ENCODE peak calls at places on chromosomes 4 and X, in nine cellular contexts. B is astrocyte; A is HFF-Myc; W is GM06990; V is AG09309; M is ascending aorta; K is colonic mucosa; N is CD8-positive, alpha-beta T cell; R is fibroblast of the aortic adventitia. F is an unnamed sample.

GRCh38 chr4:12579172-12579571 is 905.0 kb downstream of the RAB28 start:
- DNase-seq in B (no peak), A (no peak), W (no peak), V (no peak), M (no peak), K (no peak), N (no peak), R (peak; percentile 82), F (no peak)

GRCh38 chrX:100924370-100924769 is 4.3 kb downstream of the XKRX start:
- DNase-seq in B (no peak), A (no peak), W (no peak), V (no peak), M (no peak), K (no peak), N (no peak), R (no peak), F (no peak)

GRCh38 chr4:86554641-86555040 is 39.5 kb upstream of the PTPN13 start:
- DNase-seq in B (no peak), A (no peak), W (no peak), V (no peak), M (no peak), K (no peak), N (no peak), R (peak; percentile 10), F (no peak)

GRCh38 chr4:82525287-82525898 is 36.4 kb downstream of the TMEM150C start:
- DNase-seq in B (no peak), A (no peak), W (no peak), V (no peak), M (no peak), K (no peak), N (no peak), R (no peak), F (no peak)

GRCh38 chrX:107442914-107443527 is 6.4 kb upstream of the FRMPD3 start:
- DNase-seq in B (no peak), A (no peak), W (no peak), V (no peak), M (no peak), K (peak; percentile 47), N (no peak), R (no peak), F (no peak)

GRCh38 chr4:83536649-83537352 is 893 bp downstream of the GPAT3 start:
- DNase-seq in B (no peak), A (no peak), W (no peak), V (no peak), M (no peak), K (no peak), N (no peak), R (peak; percentile 20), F (peak; percentile 16)

GRCh38 chrX:7711167-7711566 is 131.8 kb upstream of the VCX start:
- DNase-seq in B (no peak), A (no peak), W (no peak), V (no peak), M (no peak), K (no peak), N (no peak), R (no peak), F (no peak)

GRCh38 chr4:94298725-94299252 is 43.8 kb downstream of the HPGDS start:
- DNase-seq in B (no peak), A (no peak), W (no peak), V (no peak), M (no peak), K (no peak), N (no peak), R (no peak), F (no peak)

GRCh38 chr4:162115323-162115722 is 48.5 kb downstream of the FSTL5 start:
- DNase-seq in B (no peak), A (no peak), W (no peak), V (no peak), M (no peak), K (no peak), N (no peak), R (no peak), F (peak; percentile 5)

GRCh38 chr4:37762294-37763163 is 64.0 kb upstream of the PGM2 start:
- DNase-seq in B (no peak), A (no peak), W (no peak), V (no peak), M (no peak), K (no peak), N (no peak), R (peak; percentile 18), F (peak; percentile 77)

GRCh38 chr4:11119474-11119873 is 309.2 kb downstream of the HS3ST1 start:
- DNase-seq in B (no peak), A (no peak), W (no peak), V (no peak), M (no peak), K (no peak), N (no peak), R (no peak), F (no peak)

GRCh38 chrX:9141496-9141895 is 107.6 kb upstream of the FAM9B start:
- DNase-seq in B (peak; percentile 77), A (no peak), W (no peak), V (peak; percentile 38), M (no peak), K (no peak), N (no peak), R (peak; percentile 55), F (peak; percentile 88)

GRCh38 chr4:77201343-77201742 is 44.3 kb downstream of the CCNG2 start:
- DNase-seq in B (peak; percentile 21), A (no peak), W (no peak), V (no peak), M (no peak), K (no peak), N (no peak), R (no peak), F (no peak)

GRCh38 chrX:1222511-1223252 is 10.2 kb upstream of the CRLF2 start:
- DNase-seq in B (no peak), A (no peak), W (no peak), V (no peak), M (peak; percentile 30), K (no peak), N (no peak), R (no peak), F (peak; percentile 5)

GRCh38 chr4:75821966-75822365 is 80.3 kb downstream of the PPEF2 start:
- DNase-seq in B (peak; percentile 58), A (no peak), W (no peak), V (no peak), M (no peak), K (no peak), N (no peak), R (peak; percentile 35), F (peak; percentile 47)

GRCh38 chrX:23699636-23700194 is 32.4 kb downstream of the PRDX4 start:
- DNase-seq in B (no peak), A (no peak), W (no peak), V (no peak), M (peak; percentile 67), K (peak; percentile 19), N (no peak), R (peak; percentile 19), F (peak; percentile 2)

GRCh38 chrX:23692166-23692565 is 24.9 kb downstream of the PRDX4 start:
- DNase-seq in B (no peak), A (no peak), W (no peak), V (no peak), M (no peak), K (no peak), N (no peak), R (no peak), F (no peak)

DNA sequence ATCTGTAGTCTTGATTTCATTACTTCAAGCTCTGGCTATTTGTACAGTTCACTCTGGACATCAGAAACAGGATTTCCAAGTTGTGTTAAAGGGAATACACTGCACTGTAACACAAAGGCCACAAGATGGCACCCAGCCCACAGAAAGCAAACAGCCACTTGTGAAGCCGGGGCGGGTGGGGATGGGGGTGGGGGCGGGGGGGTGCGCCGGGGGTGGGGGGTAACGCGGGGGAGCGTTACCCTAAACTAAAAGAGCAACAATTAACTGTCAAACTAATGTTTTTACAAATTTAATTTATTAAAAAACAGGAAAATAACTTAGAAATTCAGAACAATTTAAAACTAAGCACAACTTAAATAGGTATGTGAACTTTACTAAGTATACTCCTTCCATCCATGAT is 27.3 kb downstream of the PRDX4 start:
- DNase-seq in B (peak; percentile 19), A (peak; percentile 12), W (no peak), V (no peak), M (no peak), K (peak; percentile 52), N (peak; percentile 8), R (peak; percentile 65), F (peak; percentile 63)
- TF ChIP-seq CTCF in B (peak; percentile 34), A (peak; percentile 42), W (peak; percentile 59), V (peak; percentile 67), M (peak; percentile 62), K (peak; percentile 33), N (peak; percentile 39), R (peak; percentile 68), F (peak; percentile 57)

GRCh38 chr4:53508446-53508845 is 82.8 kb downstream of the LNX1 start:
- DNase-seq in B (peak; percentile 86), A (no peak), W (no peak), V (peak; percentile 75), M (no peak), K (no peak), N (no peak), R (peak; percentile 79), F (peak; percentile 58)
- H3K4me3 ChIP-seq in B (peak overlapping the region; percentile 40), A (no peak overlapping the region), W (no peak overlapping the region), V (no peak overlapping the region), M (peak overlapping the region; percentile 53), K (no peak overlapping the region), N (no peak overlapping the region), R (no peak overlapping the region), F (no peak overlapping the region)

GRCh38 chr4:69026974-69027373 is 69.3 kb upstream of the UGT2B7 start:
- DNase-seq in B (no peak), A (no peak), W (no peak), V (no peak), M (no peak), K (no peak), N (no peak), R (no peak), F (no peak)

GRCh38 chr4:69025999-69026387 is 70.3 kb upstream of the UGT2B7 start:
- DNase-seq in B (no peak), A (no peak), W (no peak), V (no peak), M (no peak), K (no peak), N (no peak), R (no peak), F (no peak)

DNA sequence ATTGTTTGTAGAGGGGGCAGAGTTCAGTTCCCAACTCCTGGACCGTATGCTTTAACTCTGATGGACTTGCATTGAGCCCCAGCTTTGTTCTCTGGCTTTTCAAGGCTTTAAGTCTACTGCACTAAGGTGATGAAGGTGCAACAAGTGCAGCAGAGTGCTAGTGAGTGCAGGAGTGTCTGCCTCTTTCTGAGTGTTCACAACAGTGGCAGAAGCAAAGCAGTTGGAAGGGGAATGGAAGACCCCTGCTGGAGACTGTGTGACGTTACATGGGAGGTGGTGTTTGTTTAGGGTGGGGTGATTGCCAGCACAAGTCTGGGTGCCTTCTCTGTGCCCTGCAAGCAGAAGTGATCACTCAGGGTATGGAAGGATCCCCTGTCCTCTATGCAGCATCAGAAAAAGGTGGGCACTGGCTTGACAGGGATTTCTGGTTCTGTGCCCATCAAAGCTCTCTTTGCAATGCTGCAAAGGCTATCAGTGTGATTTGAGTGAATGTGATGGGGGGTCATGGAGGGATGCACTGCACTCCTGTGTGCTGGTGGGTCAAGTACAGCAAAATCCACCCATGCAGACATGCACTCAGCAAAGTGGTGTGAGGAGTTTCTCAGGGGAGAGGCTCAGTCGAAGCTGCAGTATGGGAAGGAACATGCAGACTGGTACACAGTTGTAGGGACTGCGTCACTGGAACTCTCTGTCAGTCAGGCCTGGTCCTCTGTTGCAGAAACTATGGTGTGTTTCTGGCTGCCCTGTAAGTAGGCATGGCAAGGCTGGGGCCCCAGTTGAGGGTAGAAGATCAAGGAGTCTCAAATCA is 70.9 kb upstream of the UGT2B7 start:
- DNase-seq in B (no peak), A (no peak), W (no peak), V (no peak), M (no peak), K (peak; percentile 37), N (no peak), R (no peak), F (peak; percentile 12)
- TF ChIP-seq CTCF in B (no peak), A (peak; percentile 16), W (peak; percentile 44), V (no peak), M (no peak), K (no peak), N (no peak), R (peak; percentile 38), F (peak; percentile 48)

GRCh38 chrX:22660756-22661155 is 339.0 kb upstream of the DDX53 start:
- DNase-seq in B (peak; percentile 59), A (no peak), W (no peak), V (no peak), M (no peak), K (no peak), N (no peak), R (peak; percentile 60), F (no peak)
- H3K4me3 ChIP-seq in B (no peak overlapping the region), A (no peak overlapping the region), W (no peak overlapping the region), V (no peak overlapping the region), M (no peak overlapping the region), K (no peak overlapping the region), N (no peak overlapping the region), R (no peak overlapping the region), F (no peak overlapping the region)